ENCODE peak calls at places on chromosomes 7 and 10, in seven cellular contexts. W, G, I, J, D, K and F are unnamed samples.

GRCh38 chr10:91340613-91341362 is 69.4 kb upstream of the HECTD2 start:
- DNase-seq in W (no peak), G (no peak), I (no peak), J (peak), D (peak), K (peak), F (peak)

GRCh38 chr10:3785849-3786290 is 861 bp upstream of the KLF6 start:
- DNase-seq in W (no peak), G (peak), I (peak), J (peak), D (no peak), K (no peak), F (no peak)

GRCh38 chr10:112643600-112643999 is 196.6 kb downstream of the VTI1A start:
- DNase-seq in W (no peak), G (no peak), I (no peak), J (no peak), D (no peak), K (no peak), F (no peak)

GRCh38 chr10:11035318-11035920 is 17.7 kb downstream of the CELF2 start:
- DNase-seq in W (no peak), G (no peak), I (no peak), J (peak), D (peak), K (no peak), F (no peak)

GRCh38 chr7:98335411-98335977 is 54.0 kb downstream of the BRI3 start:
- DNase-seq in W (no peak), G (no peak), I (no peak), J (no peak), D (no peak), K (no peak), F (no peak)

GRCh38 chr10:35341521-35341920 is 5.2 kb downstream of the CCNY start:
- DNase-seq in W (no peak), G (no peak), I (no peak), J (no peak), D (no peak), K (no peak), F (no peak)

GRCh38 chr7:52273685-52274610 is 761.5 kb upstream of the POM121L12 start:
- DNase-seq in W (peak), G (no peak), I (no peak), J (no peak), D (peak), K (no peak), F (no peak)

GRCh38 chr10:104120903-104121484 is 977 bp upstream of the SFR1 start:
- DNase-seq in W (peak), G (peak), I (peak), J (peak), D (peak), K (peak), F (peak)

GRCh38 chr7:69564454-69565417 is 33.5 kb upstream of the AUTS2 start:
- DNase-seq in W (no peak), G (no peak), I (no peak), J (no peak), D (no peak), K (no peak), F (no peak)

GRCh38 chr10:113550365-113550764 is 2.5 kb upstream of the HABP2 start:
- DNase-seq in W (no peak), G (no peak), I (no peak), J (peak), D (no peak), K (no peak), F (no peak)